ENCODE peak calls at places on chromosomes 2 and 18, in nine cellular contexts. One of them, this sample, is unnamed.
A peak's percentile ranks its signal among the peaks of the same experiment; 100 is the strongest.

GRCh38 chr18:56238576-56238975 is 399.8 kb downstream of the TXNL1 start:
- DNase-seq in GM03348: no peak
- DNase-seq in EL: no peak
- DNase-seq in left cardiac atrium: no peak
- DNase-seq in fibroblast of lung: no peak
- DNase-seq in fibroblast of the aortic adventitia: no peak
- DNase-seq in osteocyte: no peak
- DNase-seq in amygdala: no peak
- DNase-seq in LoVo: no peak
- DNase-seq in this sample: no peak

GRCh38 chr2:3079959-3080948 is 297.4 kb downstream of the EIPR1 start:
- DNase-seq in GM03348: no peak
- DNase-seq in EL: no peak
- DNase-seq in left cardiac atrium: no peak
- DNase-seq in fibroblast of lung: no peak
- DNase-seq in fibroblast of the aortic adventitia: no peak
- DNase-seq in osteocyte: no peak
- DNase-seq in amygdala: no peak
- DNase-seq in LoVo: no peak
- DNase-seq in this sample: no peak

GRCh38 chr2:227684258-227684657 is 17.7 kb downstream of the SCYGR5 start:
- DNase-seq in GM03348: no peak
- DNase-seq in EL: no peak
- DNase-seq in left cardiac atrium: no peak
- DNase-seq in fibroblast of lung: no peak
- DNase-seq in fibroblast of the aortic adventitia: no peak
- DNase-seq in osteocyte: no peak
- DNase-seq in amygdala: no peak
- DNase-seq in LoVo: no peak
- DNase-seq in this sample: no peak

GRCh38 chr2:109438773-109439191 is 175.0 kb downstream of the SEPTIN10 start:
- DNase-seq in GM03348: peak; percentile 86
- DNase-seq in EL: peak; percentile 70
- DNase-seq in left cardiac atrium: peak; percentile 49
- DNase-seq in fibroblast of lung: peak; percentile 80
- DNase-seq in fibroblast of the aortic adventitia: peak; percentile 83
- DNase-seq in osteocyte: no peak
- DNase-seq in amygdala: peak; percentile 42
- DNase-seq in LoVo: no peak
- DNase-seq in this sample: peak; percentile 71

GRCh38 chr2:238238766-238239551 is 879 bp downstream of the HES6 start:
- DNase-seq in GM03348: no peak
- DNase-seq in EL: no peak
- DNase-seq in left cardiac atrium: no peak
- DNase-seq in fibroblast of lung: no peak
- DNase-seq in fibroblast of the aortic adventitia: no peak
- DNase-seq in osteocyte: no peak
- DNase-seq in amygdala: no peak
- DNase-seq in LoVo: no peak
- DNase-seq in this sample: no peak

GRCh38 chr18:48991299-48992055 is 40.7 kb upstream of the SMAD7 start:
- DNase-seq in GM03348: no peak
- DNase-seq in EL: no peak
- DNase-seq in left cardiac atrium: no peak
- DNase-seq in fibroblast of lung: no peak
- DNase-seq in fibroblast of the aortic adventitia: no peak
- DNase-seq in osteocyte: no peak
- DNase-seq in amygdala: no peak
- DNase-seq in LoVo: no peak
- DNase-seq in this sample: no peak

GRCh38 chr18:9172506-9173127 is 36.0 kb downstream of the ANKRD12 start:
- DNase-seq in GM03348: no peak
- DNase-seq in EL: no peak
- DNase-seq in left cardiac atrium: no peak
- DNase-seq in fibroblast of lung: no peak
- DNase-seq in fibroblast of the aortic adventitia: no peak
- DNase-seq in osteocyte: no peak
- DNase-seq in amygdala: no peak
- DNase-seq in LoVo: no peak
- DNase-seq in this sample: no peak

GRCh38 chr18:67669993-67670671 is 153.6 kb upstream of the DSEL start:
- DNase-seq in GM03348: peak; percentile 61
- DNase-seq in EL: peak; percentile 85
- DNase-seq in left cardiac atrium: no peak
- DNase-seq in fibroblast of lung: peak; percentile 93
- DNase-seq in fibroblast of the aortic adventitia: peak; percentile 98
- DNase-seq in osteocyte: no peak
- DNase-seq in amygdala: no peak
- DNase-seq in LoVo: no peak
- DNase-seq in this sample: peak; percentile 39

GRCh38 chr18:73688851-73689659 is 458.6 kb downstream of the FBXO15 start:
- DNase-seq in GM03348: peak; percentile 44
- DNase-seq in EL: peak; percentile 91
- DNase-seq in left cardiac atrium: no peak
- DNase-seq in fibroblast of lung: peak; percentile 97
- DNase-seq in fibroblast of the aortic adventitia: peak; percentile 94
- DNase-seq in osteocyte: no peak
- DNase-seq in amygdala: no peak
- DNase-seq in LoVo: no peak
- DNase-seq in this sample: no peak

This sample was measured in hepatic stellate cell.